ENCODE peak calls at places on chromosomes 13 and 19, in six cellular contexts. L, K, D, Y, G and F are unnamed samples.

GRCh38 chr13:101624210-101624922 is 171.9 kb downstream of the ITGBL1 start:
- DNase-seq in D (no peak), K (no peak), L (no peak), G (no peak), Y (peak; percentile 28), F (no peak)

GRCh38 chr19:46728208-46728607 is 11.3 kb upstream of the PRKD2 start:
- DNase-seq in G (no peak), Y (no peak), D (no peak), L (no peak), K (no peak), F (no peak)

GRCh38 chr19:39155114-39155700 is 29.6 kb downstream of the PAK4 start:
- DNase-seq in G (no peak), D (no peak), L (no peak), K (no peak), Y (no peak), F (no peak)

GRCh38 chr19:53881482-53882390 is at the start of gene PRKCG:
- DNase-seq in G (peak; percentile 45), Y (no peak), L (peak; percentile 55), D (peak; percentile 55), K (peak; percentile 70), F (no peak)

GRCh38 chr19:7772752-7773291 is 9.8 kb downstream of the CLEC4M start:
- DNase-seq in K (peak; percentile 70), G (peak; percentile 60), D (peak; percentile 96), L (no peak), Y (peak; percentile 42), F (no peak)

GRCh38 chr19:6800991-6801396 is 28.5 kb downstream of the VAV1 start:
- DNase-seq in Y (peak; percentile 91), D (no peak), L (peak; percentile 52), K (peak; percentile 38), G (peak; percentile 86), F (peak; percentile 43)

GRCh38 chr19:53808710-53809125 is 15.4 kb downstream of the NLRP12 start:
- DNase-seq in D (peak; percentile 73), K (no peak), G (peak; percentile 70), Y (peak; percentile 50), L (peak; percentile 61), F (peak; percentile 34)

GRCh38 chr13:30140973-30141372 is 166.4 kb downstream of the KATNAL1 start:
- DNase-seq in D (no peak), L (no peak), K (no peak), Y (no peak), G (no peak), F (no peak)

GRCh38 chr19:10858204-10858828 is 10.1 kb downstream of the C19orf38 start:
- DNase-seq in Y (no peak), G (peak; percentile 50), L (peak; percentile 54), K (peak; percentile 58), D (peak; percentile 54), F (no peak)

GRCh38 chr13:113378825-113379224 is 14.9 kb upstream of the GRTP1 start:
- DNase-seq in G (no peak), D (no peak), Y (no peak), L (no peak), K (no peak), F (no peak)

GRCh38 chr13:36975172-36975571 is 24.0 kb downstream of the ALG5 start:
- DNase-seq in L (no peak), G (no peak), K (no peak), Y (no peak), D (peak; percentile 40), F (no peak)

GRCh38 chr19:30105723-30106122 is 163.7 kb downstream of the URI1 start:
- DNase-seq in Y (no peak), G (no peak), L (no peak), K (no peak), D (no peak), F (no peak)

GRCh38 chr19:49094505-49095482 is 9.5 kb downstream of the SNRNP70 start:
- DNase-seq in D (no peak), Y (peak; percentile 32), K (no peak), L (no peak), G (peak; percentile 25), F (no peak)

GRCh38 chr13:113904411-113904810 is 40.5 kb upstream of the GAS6 start:
- DNase-seq in L (no peak), Y (peak; percentile 39), G (peak; percentile 72), K (peak; percentile 58), D (peak; percentile 53), F (no peak)

GRCh38 chr19:42693760-42694350 is 46.4 kb downstream of the PSG3 start:
- DNase-seq in Y (peak; percentile 58), G (peak; percentile 73), L (peak; percentile 86), K (peak; percentile 26), D (peak; percentile 24), F (peak; percentile 50)

GRCh38 chr19:11887618-11888531 is at the start of gene ZNF69:
- DNase-seq in K (peak; percentile 83), L (peak; percentile 90), D (no peak), G (peak; percentile 79), Y (peak; percentile 70), F (no peak)